ENCODE peak calls at places on chromosomes 1 and 21, in four cellular contexts. D is ELF-1, S is heart left ventricle, J is fibroblast of pulmonary artery. A is an unnamed sample.

GRCh38 chr1:55055084-55055882 is 15.9 kb downstream of the PCSK9 start:
- DNase-seq in D (peak; percentile 16), S (no peak), J (peak; percentile 12), A (no peak)

GRCh38 chr1:208008534-208008933 is 97.6 kb upstream of the CD34 start:
- DNase-seq in D (no peak), S (no peak), J (no peak), A (no peak)

GRCh38 chr1:201779351-201779880 is 49.5 kb upstream of the IPO9 start:
- DNase-seq in D (peak; percentile 58), S (no peak), J (no peak), A (no peak)

GRCh38 chr1:37240897-37241296 is 206.6 kb upstream of the GRIK3 start:
- DNase-seq in D (peak; percentile 52), S (no peak), J (no peak), A (peak; percentile 98)

GRCh38 chr1:28983509-28984310 is 69.3 kb downstream of the EPB41 start:
- DNase-seq in D (no peak), S (no peak), J (no peak), A (no peak)

GRCh38 chr1:36523230-36523495 is 40.5 kb upstream of the CSF3R start:
- DNase-seq in D (no peak), S (no peak), J (no peak), A (no peak)

GRCh38 chr1:173827611-173828010 is 2.9 kb upstream of the CENPL start:
- DNase-seq in D (no peak), S (no peak), J (no peak), A (no peak)

GRCh38 chr1:175725684-175726083 is 17.7 kb downstream of the TNR start:
- DNase-seq in D (peak; percentile 36), S (no peak), J (peak; percentile 41), A (no peak)

GRCh38 chr1:215793210-215793609 is 226.1 kb downstream of the KCTD3 start:
- DNase-seq in D (no peak), S (no peak), J (peak; percentile 62), A (peak; percentile 10)

GRCh38 chr1:175481126-175482071 is 262.0 kb downstream of the TNR start:
- DNase-seq in D (peak; percentile 10), S (no peak), J (peak; percentile 53), A (peak; percentile 69)

GRCh38 chr1:22710688-22711024 is at the start of gene EPHB2:
- DNase-seq in D (no peak), S (peak; percentile 74), J (no peak), A (no peak)

GRCh38 chr1:30378991-30379581 is 344.3 kb downstream of the MATN1 start:
- DNase-seq in D (peak; percentile 95), S (no peak), J (peak; percentile 43), A (no peak)

GRCh38 chr1:46618746-46619415 is 2.3 kb upstream of the MOB3C start:
- DNase-seq in D (no peak), S (no peak), J (no peak), A (no peak)

GRCh38 chr1:245690153-245690552 is 535.4 kb downstream of the KIF26B start:
- DNase-seq in D (no peak), S (no peak), J (no peak), A (no peak)

GRCh38 chr1:207651583-207651982 is 6.7 kb downstream of the CR1L start:
- DNase-seq in D (no peak), S (no peak), J (no peak), A (no peak)

GRCh38 chr21:38699048-38699447 is 106.7 kb upstream of the ETS2 start:
- DNase-seq in D (no peak), S (no peak), J (no peak), A (no peak)

GRCh38 chr1:238187575-238187949 is 296.8 kb upstream of the ZP4 start:
- DNase-seq in D (no peak), S (no peak), J (no peak), A (no peak)

GRCh38 chr1:220594356-220594755 is 66.4 kb downstream of the MARK1 start:
- DNase-seq in D (no peak), S (no peak), J (peak; percentile 3), A (no peak)

GRCh38 chr1:223421676-223422075 is 28.5 kb downstream of the CCDC185 start:
- DNase-seq in D (peak; percentile 8), S (no peak), J (no peak), A (peak; percentile 16)

GRCh38 chr1:21904725-21905520 is 32.2 kb downstream of the HSPG2 start:
- DNase-seq in D (no peak), S (no peak), J (peak; percentile 97), A (no peak)